ENCODE peak calls at places on chromosomes 2 and 18, in six cellular contexts. One of them, this sample, is unnamed.
A peak's percentile ranks its signal among the peaks of the same experiment; 100 is the strongest.

GRCh38 chr2:64658269-64658668 is 4.6 kb upstream of the SERTAD2 start:
- DNase-seq in neuronal stem cell: no peak
- DNase-seq in ecto neural progenitor cell: no peak
- DNase-seq in left ventricle myocardium superior: no peak
- DNase-seq in HEK293T: no peak
- DNase-seq in CD4-positive, alpha-beta T cell: no peak
- DNase-seq in this sample: no peak

GRCh38 chr2:79383681-79384080 is 129.2 kb upstream of the CTNNA2 start:
- DNase-seq in neuronal stem cell: no peak
- DNase-seq in ecto neural progenitor cell: no peak
- DNase-seq in left ventricle myocardium superior: no peak
- DNase-seq in HEK293T: no peak
- DNase-seq in CD4-positive, alpha-beta T cell: no peak
- DNase-seq in this sample: no peak

GRCh38 chr2:195697681-195698220 is 40.7 kb downstream of the SLC39A10 start:
- DNase-seq in neuronal stem cell: no peak
- DNase-seq in ecto neural progenitor cell: no peak
- DNase-seq in left ventricle myocardium superior: no peak
- DNase-seq in HEK293T: no peak
- DNase-seq in CD4-positive, alpha-beta T cell: no peak
- DNase-seq in this sample: no peak

GRCh38 chr2:31688282-31688681 is 107.5 kb upstream of the SRD5A2 start:
- DNase-seq in neuronal stem cell: no peak
- DNase-seq in ecto neural progenitor cell: no peak
- DNase-seq in left ventricle myocardium superior: no peak
- DNase-seq in HEK293T: no peak
- DNase-seq in CD4-positive, alpha-beta T cell: no peak
- DNase-seq in this sample: no peak

GRCh38 chr2:230324503-230324902 is 2.5 kb upstream of the SP140L start:
- DNase-seq in neuronal stem cell: no peak
- DNase-seq in ecto neural progenitor cell: no peak
- DNase-seq in left ventricle myocardium superior: no peak
- DNase-seq in HEK293T: no peak
- DNase-seq in CD4-positive, alpha-beta T cell: no peak
- DNase-seq in this sample: no peak

GRCh38 chr18:67362906-67363305 is 153.6 kb downstream of the DSEL start:
- DNase-seq in neuronal stem cell: no peak
- DNase-seq in ecto neural progenitor cell: no peak
- DNase-seq in left ventricle myocardium superior: no peak
- DNase-seq in HEK293T: no peak
- DNase-seq in CD4-positive, alpha-beta T cell: no peak
- DNase-seq in this sample: no peak

GRCh38 chr2:19667085-19667484 is 234.7 kb downstream of the TTC32 start:
- DNase-seq in neuronal stem cell: no peak
- DNase-seq in ecto neural progenitor cell: peak; percentile 25
- DNase-seq in left ventricle myocardium superior: no peak
- DNase-seq in HEK293T: no peak
- DNase-seq in CD4-positive, alpha-beta T cell: no peak
- DNase-seq in this sample: no peak

GRCh38 chr2:46135936-46136335 is 161.3 kb upstream of the EPAS1 start:
- DNase-seq in neuronal stem cell: no peak
- DNase-seq in ecto neural progenitor cell: no peak
- DNase-seq in left ventricle myocardium superior: no peak
- DNase-seq in HEK293T: no peak
- DNase-seq in CD4-positive, alpha-beta T cell: no peak
- DNase-seq in this sample: no peak

GRCh38 chr2:105803337-105803736 is 58.6 kb downstream of the NCK2 start:
- DNase-seq in neuronal stem cell: no peak
- DNase-seq in ecto neural progenitor cell: no peak
- DNase-seq in left ventricle myocardium superior: no peak
- DNase-seq in HEK293T: no peak
- DNase-seq in CD4-positive, alpha-beta T cell: no peak
- DNase-seq in this sample: no peak

GRCh38 chr18:56910967-56911366 is 235.9 kb upstream of the BOD1L2 start:
- DNase-seq in neuronal stem cell: no peak
- DNase-seq in ecto neural progenitor cell: no peak
- DNase-seq in left ventricle myocardium superior: no peak
- DNase-seq in HEK293T: no peak
- DNase-seq in CD4-positive, alpha-beta T cell: no peak
- DNase-seq in this sample: no peak

GRCh38 chr18:3610818-3611217 is 160.8 kb downstream of the TGIF1 start:
- DNase-seq in neuronal stem cell: no peak
- DNase-seq in ecto neural progenitor cell: no peak
- DNase-seq in left ventricle myocardium superior: no peak
- DNase-seq in HEK293T: no peak
- DNase-seq in CD4-positive, alpha-beta T cell: no peak
- DNase-seq in this sample: no peak

GRCh38 chr2:25215948-25216679 is 47.7 kb upstream of the POMC start:
- DNase-seq in neuronal stem cell: peak; percentile 56
- DNase-seq in ecto neural progenitor cell: peak; percentile 83
- DNase-seq in left ventricle myocardium superior: peak; percentile 91
- DNase-seq in HEK293T: no peak
- DNase-seq in CD4-positive, alpha-beta T cell: peak; percentile 76
- DNase-seq in this sample: no peak

GRCh38 chr2:32977228-32977758 is 30.5 kb downstream of the LTBP1 start:
- DNase-seq in neuronal stem cell: no peak
- DNase-seq in ecto neural progenitor cell: no peak
- DNase-seq in left ventricle myocardium superior: peak; percentile 90
- DNase-seq in HEK293T: no peak
- DNase-seq in CD4-positive, alpha-beta T cell: no peak
- DNase-seq in this sample: no peak

GRCh38 chr18:23689616-23690504 is 607 bp downstream of the LAMA3 start:
- DNase-seq in neuronal stem cell: peak; percentile 14
- DNase-seq in ecto neural progenitor cell: peak; percentile 74
- DNase-seq in left ventricle myocardium superior: peak; percentile 44
- DNase-seq in HEK293T: peak; percentile 51
- DNase-seq in CD4-positive, alpha-beta T cell: no peak
- DNase-seq in this sample: no peak

GRCh38 chr2:228630786-228631185 is 449.3 kb upstream of the SPHKAP start:
- DNase-seq in neuronal stem cell: no peak
- DNase-seq in ecto neural progenitor cell: no peak
- DNase-seq in left ventricle myocardium superior: no peak
- DNase-seq in HEK293T: no peak
- DNase-seq in CD4-positive, alpha-beta T cell: no peak
- DNase-seq in this sample: no peak

GRCh38 chr2:38602136-38602731 is 494 bp downstream of the HNRNPLL start:
- DNase-seq in neuronal stem cell: peak; percentile 48
- DNase-seq in ecto neural progenitor cell: peak; percentile 75
- DNase-seq in left ventricle myocardium superior: peak; percentile 58
- DNase-seq in HEK293T: no peak
- DNase-seq in CD4-positive, alpha-beta T cell: no peak
- DNase-seq in this sample: peak; percentile 30

GRCh38 chr18:10351221-10351795 is 103.1 kb upstream of the APCDD1 start:
- DNase-seq in neuronal stem cell: no peak
- DNase-seq in ecto neural progenitor cell: no peak
- DNase-seq in left ventricle myocardium superior: no peak
- DNase-seq in HEK293T: no peak
- DNase-seq in CD4-positive, alpha-beta T cell: no peak
- DNase-seq in this sample: no peak

GRCh38 chr2:28375742-28376631 is 16.7 kb upstream of the FOSL2 start:
- DNase-seq in neuronal stem cell: no peak
- DNase-seq in ecto neural progenitor cell: no peak
- DNase-seq in left ventricle myocardium superior: no peak
- DNase-seq in HEK293T: no peak
- DNase-seq in CD4-positive, alpha-beta T cell: no peak
- DNase-seq in this sample: no peak

GRCh38 chr2:2527162-2527561 is 196.1 kb upstream of the MYT1L start:
- DNase-seq in neuronal stem cell: no peak
- DNase-seq in ecto neural progenitor cell: no peak
- DNase-seq in left ventricle myocardium superior: no peak
- DNase-seq in HEK293T: no peak
- DNase-seq in CD4-positive, alpha-beta T cell: no peak
- DNase-seq in this sample: no peak

GRCh38 chr2:183935005-183935404 is 663.3 kb upstream of the ZNF804A start:
- DNase-seq in neuronal stem cell: no peak
- DNase-seq in ecto neural progenitor cell: no peak
- DNase-seq in left ventricle myocardium superior: no peak
- DNase-seq in HEK293T: no peak
- DNase-seq in CD4-positive, alpha-beta T cell: no peak
- DNase-seq in this sample: no peak

GRCh38 chr2:26883971-26884370 is 36.0 kb downstream of the DPYSL5 start:
- DNase-seq in neuronal stem cell: no peak
- DNase-seq in ecto neural progenitor cell: no peak
- DNase-seq in left ventricle myocardium superior: no peak
- DNase-seq in HEK293T: no peak
- DNase-seq in CD4-positive, alpha-beta T cell: no peak
- DNase-seq in this sample: no peak

GRCh38 chr18:23369231-23369630 is 83.9 kb upstream of the RIOK3 start:
- DNase-seq in neuronal stem cell: peak; percentile 12
- DNase-seq in ecto neural progenitor cell: no peak
- DNase-seq in left ventricle myocardium superior: no peak
- DNase-seq in HEK293T: no peak
- DNase-seq in CD4-positive, alpha-beta T cell: no peak
- DNase-seq in this sample: no peak

GRCh38 chr2:217090024-217090473 is 230.2 kb upstream of the TNP1 start:
- DNase-seq in neuronal stem cell: no peak
- DNase-seq in ecto neural progenitor cell: no peak
- DNase-seq in left ventricle myocardium superior: no peak
- DNase-seq in HEK293T: no peak
- DNase-seq in CD4-positive, alpha-beta T cell: no peak
- DNase-seq in this sample: no peak

GRCh38 chr2:27079233-27080139 is 1.1 kb downstream of the EMILIN1 start:
- DNase-seq in neuronal stem cell: no peak
- DNase-seq in ecto neural progenitor cell: no peak
- DNase-seq in left ventricle myocardium superior: no peak
- DNase-seq in HEK293T: no peak
- DNase-seq in CD4-positive, alpha-beta T cell: no peak
- DNase-seq in this sample: no peak

GRCh38 chr2:235263205-235264120 is 230.4 kb upstream of the AGAP1 start:
- DNase-seq in neuronal stem cell: no peak
- DNase-seq in ecto neural progenitor cell: peak; percentile 47
- DNase-seq in left ventricle myocardium superior: peak; percentile 86
- DNase-seq in HEK293T: peak; percentile 40
- DNase-seq in CD4-positive, alpha-beta T cell: no peak
- DNase-seq in this sample: peak; percentile 49

GRCh38 chr2:1297376-1298159 is 115.7 kb upstream of the TPO start:
- DNase-seq in neuronal stem cell: no peak
- DNase-seq in ecto neural progenitor cell: no peak
- DNase-seq in left ventricle myocardium superior: no peak
- DNase-seq in HEK293T: no peak
- DNase-seq in CD4-positive, alpha-beta T cell: no peak
- DNase-seq in this sample: no peak

GRCh38 chr2:939936-940620 is 10.6 kb upstream of the SNTG2 start:
- DNase-seq in neuronal stem cell: no peak
- DNase-seq in ecto neural progenitor cell: no peak
- DNase-seq in left ventricle myocardium superior: no peak
- DNase-seq in HEK293T: no peak
- DNase-seq in CD4-positive, alpha-beta T cell: no peak
- DNase-seq in this sample: no peak

GRCh38 chr2:27306657-27307544 is 1.3 kb downstream of the UCN start:
- DNase-seq in neuronal stem cell: no peak
- DNase-seq in ecto neural progenitor cell: peak; percentile 50
- DNase-seq in left ventricle myocardium superior: peak; percentile 35
- DNase-seq in HEK293T: no peak
- DNase-seq in CD4-positive, alpha-beta T cell: no peak
- DNase-seq in this sample: no peak

GRCh38 chr18:79873449-79874110 is 75.8 kb downstream of the KCNG2 start:
- DNase-seq in neuronal stem cell: no peak
- DNase-seq in ecto neural progenitor cell: peak; percentile 46
- DNase-seq in left ventricle myocardium superior: peak; percentile 34
- DNase-seq in HEK293T: no peak
- DNase-seq in CD4-positive, alpha-beta T cell: no peak
- DNase-seq in this sample: no peak

GRCh38 chr2:236016496-236016895 is 151.7 kb downstream of the GBX2 start:
- DNase-seq in neuronal stem cell: no peak
- DNase-seq in ecto neural progenitor cell: no peak
- DNase-seq in left ventricle myocardium superior: no peak
- DNase-seq in HEK293T: no peak
- DNase-seq in CD4-positive, alpha-beta T cell: no peak
- DNase-seq in this sample: no peak

GRCh38 chr18:46398625-46399024 is 258.4 kb downstream of the LOXHD1 start:
- DNase-seq in neuronal stem cell: no peak
- DNase-seq in ecto neural progenitor cell: no peak
- DNase-seq in left ventricle myocardium superior: no peak
- DNase-seq in HEK293T: no peak
- DNase-seq in CD4-positive, alpha-beta T cell: no peak
- DNase-seq in this sample: no peak

GRCh38 chr2:191688934-191689695 is 11.2 kb downstream of the NABP1 start:
- DNase-seq in neuronal stem cell: no peak
- DNase-seq in ecto neural progenitor cell: no peak
- DNase-seq in left ventricle myocardium superior: no peak
- DNase-seq in HEK293T: no peak
- DNase-seq in CD4-positive, alpha-beta T cell: no peak
- DNase-seq in this sample: peak; percentile 71

GRCh38 chr2:147703171-147703570 is 141.7 kb upstream of the ACVR2A start:
- DNase-seq in neuronal stem cell: no peak
- DNase-seq in ecto neural progenitor cell: no peak
- DNase-seq in left ventricle myocardium superior: no peak
- DNase-seq in HEK293T: no peak
- DNase-seq in CD4-positive, alpha-beta T cell: no peak
- DNase-seq in this sample: no peak

GRCh38 chr2:201964631-201965206 is 68.9 kb upstream of the FZD7 start:
- DNase-seq in neuronal stem cell: no peak
- DNase-seq in ecto neural progenitor cell: no peak
- DNase-seq in left ventricle myocardium superior: no peak
- DNase-seq in HEK293T: no peak
- DNase-seq in CD4-positive, alpha-beta T cell: no peak
- DNase-seq in this sample: no peak

GRCh38 chr2:227147023-227147422 is 17.0 kb downstream of the COL4A4 start:
- DNase-seq in neuronal stem cell: no peak
- DNase-seq in ecto neural progenitor cell: no peak
- DNase-seq in left ventricle myocardium superior: no peak
- DNase-seq in HEK293T: no peak
- DNase-seq in CD4-positive, alpha-beta T cell: no peak
- DNase-seq in this sample: no peak

GRCh38 chr2:23497063-23497462 is 112.1 kb downstream of the KLHL29 start:
- DNase-seq in neuronal stem cell: no peak
- DNase-seq in ecto neural progenitor cell: no peak
- DNase-seq in left ventricle myocardium superior: no peak
- DNase-seq in HEK293T: no peak
- DNase-seq in CD4-positive, alpha-beta T cell: no peak
- DNase-seq in this sample: no peak

GRCh38 chr2:10360460-10361219 is 57.9 kb downstream of the HPCAL1 start:
- DNase-seq in neuronal stem cell: no peak
- DNase-seq in ecto neural progenitor cell: no peak
- DNase-seq in left ventricle myocardium superior: no peak
- DNase-seq in HEK293T: no peak
- DNase-seq in CD4-positive, alpha-beta T cell: no peak
- DNase-seq in this sample: no peak